ENCODE peak calls at places on chromosomes 11 and 22, in eight cellular contexts. S is WTC11, X is Panc1, B is fibroblast of lung, P is adrenal gland, R is A549, M is left ventricle myocardium inferior, Z is glutamatergic neuron. N is an unnamed sample.

GRCh38 chr11:33801821-33802413 is 27.6 kb upstream of the FBXO3 start:
- DNase-seq in S (no peak), X (no peak), B (no peak), P (no peak), R (peak), M (no peak), Z (peak), N (no peak)

GRCh38 chr11:104968365-104968855 is at the start of gene CASP4:
- DNase-seq in S (no peak), X (peak), B (peak), P (no peak), R (peak), M (no peak), Z (no peak), N (peak)

GRCh38 chr11:94767701-94768601 is at the start of gene AMOTL1:
- DNase-seq in S (peak), X (no peak), B (peak), P (peak), R (peak), M (peak), Z (peak), N (peak)

GRCh38 chr22:35538801-35539321 is 1.8 kb upstream of the RASD2 start:
- DNase-seq in S (peak), X (no peak), B (no peak), P (peak), R (peak), M (no peak), Z (peak), N (peak)

GRCh38 chr11:92376146-92376599 is 151.6 kb downstream of the FAT3 start:
- DNase-seq in S (no peak), X (no peak), B (peak), P (no peak), R (peak), M (no peak), Z (no peak), N (no peak)

GRCh38 chr11:61956191-61957027 is 6.3 kb downstream of the BEST1 start:
- DNase-seq in S (no peak), X (no peak), B (no peak), P (no peak), R (no peak), M (no peak), Z (no peak), N (no peak)

GRCh38 chr11:88886796-88887195 is 179.0 kb downstream of the GRM5 start:
- DNase-seq in S (peak), X (peak), B (peak), P (no peak), R (peak), M (no peak), Z (peak), N (peak)

GRCh38 chr11:6557063-6557462 is 46.4 kb downstream of the RRP8 start:
- DNase-seq in S (no peak), X (no peak), B (no peak), P (no peak), R (no peak), M (no peak), Z (no peak), N (no peak)

GRCh38 chr11:27234043-27234668 is 128.9 kb downstream of the CCDC34 start:
- DNase-seq in S (no peak), X (no peak), B (peak), P (peak), R (peak), M (peak), Z (peak), N (peak)

GRCh38 chr11:106231591-106231990 is 154.1 kb downstream of the AASDHPPT start:
- DNase-seq in S (no peak), X (no peak), B (peak), P (no peak), R (no peak), M (no peak), Z (no peak), N (no peak)

GRCh38 chr22:23113067-23113846 is 28.5 kb downstream of the RSPH14 start:
- DNase-seq in S (no peak), X (no peak), B (peak), P (no peak), R (no peak), M (peak), Z (peak), N (no peak)

DNA sequence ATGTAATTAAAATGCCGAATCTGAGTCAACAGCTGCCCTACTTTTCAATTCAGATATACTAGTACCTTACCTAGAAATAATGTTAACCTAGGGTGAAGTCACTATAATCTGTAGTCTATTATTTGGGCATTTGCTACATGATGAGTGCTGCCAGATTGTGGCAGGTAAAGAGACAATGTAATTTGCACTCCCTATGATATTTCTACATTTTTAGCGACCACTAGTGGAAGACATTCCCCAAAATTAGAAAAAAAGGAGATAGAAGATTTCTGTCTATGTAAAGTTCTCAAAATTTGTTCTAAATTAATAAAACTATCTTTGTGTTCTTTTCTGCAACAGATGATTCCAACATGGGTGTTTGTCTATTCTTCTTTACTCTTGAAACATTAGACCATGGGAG is 14.1 kb downstream of the MS4A1 start:
- DNase-seq in S (no peak), X (no peak), B (no peak), P (no peak), R (no peak), M (no peak), Z (no peak), N (no peak)
- TF ChIP-seq CTCF in S (no peak), X (no peak), B (no peak), P (no peak), R (no peak), M (no peak), Z (no peak), N (no peak)

GRCh38 chr22:48319321-48320047 is 1508.2 kb downstream of the BRD1 start:
- DNase-seq in S (peak), X (no peak), B (no peak), P (no peak), R (no peak), M (no peak), Z (no peak), N (no peak)
- TF ChIP-seq CTCF in S (no peak), X (no peak), B (no peak), P (no peak), R (no peak), M (no peak), Z (no peak), N (no peak)

DNA sequence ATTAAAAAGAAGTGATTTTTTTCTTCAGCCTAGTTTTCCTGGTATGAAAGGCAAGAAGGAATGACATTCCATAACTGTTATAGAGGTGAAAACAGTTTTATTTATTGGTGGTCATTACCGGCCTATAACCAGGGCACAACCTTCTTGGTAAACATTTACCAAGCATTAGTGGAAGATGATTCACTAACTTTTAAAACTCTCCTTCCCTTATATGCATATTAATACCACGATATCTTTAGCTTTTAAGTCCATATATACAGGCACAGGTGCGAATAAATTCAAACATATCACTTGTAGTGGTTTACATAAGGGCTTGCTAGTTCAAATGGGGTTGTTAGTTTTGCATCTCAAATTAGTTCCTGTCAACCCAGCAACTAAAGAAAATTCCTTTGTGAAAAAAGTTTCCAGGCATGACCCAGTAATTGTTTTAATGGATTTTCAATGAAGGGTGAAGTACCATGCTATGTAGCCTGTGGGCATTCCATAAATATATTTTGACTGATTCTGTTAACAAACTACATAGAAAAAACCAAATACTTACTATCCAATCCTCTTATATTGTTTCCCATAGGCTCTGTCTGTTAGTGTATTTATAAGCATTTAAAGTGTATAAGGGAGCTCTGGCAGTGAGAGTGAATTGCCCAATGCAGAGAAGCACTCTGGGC is 30.6 kb upstream of the ROBO3 start:
- DNase-seq in S (no peak), X (no peak), B (no peak), P (no peak), R (no peak), M (no peak), Z (no peak), N (no peak)
- TF ChIP-seq CTCF in S (no peak), X (no peak), B (no peak), P (no peak), R (no peak), M (no peak), Z (no peak), N (no peak)

GRCh38 chr11:65420506-65421203 is 1.9 kb upstream of the NEAT1 start:
- DNase-seq in S (no peak), X (no peak), B (no peak), P (peak), R (no peak), M (no peak), Z (no peak), N (no peak)

GRCh38 chr11:65421204-65422103 is 1.1 kb upstream of the NEAT1 start:
- DNase-seq in S (no peak), X (no peak), B (peak), P (peak), R (peak), M (peak), Z (no peak), N (no peak)

GRCh38 chr11:65423516-65424199 is 1.1 kb downstream of the NEAT1 start:
- DNase-seq in S (no peak), X (no peak), B (peak), P (peak), R (peak), M (peak), Z (no peak), N (no peak)

GRCh38 chr11:65422633-65423515 is at the start of gene NEAT1:
- DNase-seq in S (peak), X (no peak), B (peak), P (peak), R (peak), M (peak), Z (peak), N (peak)

GRCh38 chr11:65422104-65422632 is 430 bp upstream of the NEAT1 start:
- DNase-seq in S (peak), X (no peak), B (peak), P (peak), R (peak), M (peak), Z (peak), N (peak)
- TF ChIP-seq CTCF in S (no peak), X (no peak), B (no peak), P (no peak), R (peak), M (no peak), Z (no peak), N (no peak)

GRCh38 chr11:59680287-59681154 is 11.7 kb upstream of the PATL1 start:
- DNase-seq in S (peak), X (peak), B (peak), P (peak), R (peak), M (peak), Z (peak), N (peak)
- TF ChIP-seq CTCF in S (peak), X (peak), B (peak), P (peak), R (peak), M (peak), Z (peak), N (peak)

DNA sequence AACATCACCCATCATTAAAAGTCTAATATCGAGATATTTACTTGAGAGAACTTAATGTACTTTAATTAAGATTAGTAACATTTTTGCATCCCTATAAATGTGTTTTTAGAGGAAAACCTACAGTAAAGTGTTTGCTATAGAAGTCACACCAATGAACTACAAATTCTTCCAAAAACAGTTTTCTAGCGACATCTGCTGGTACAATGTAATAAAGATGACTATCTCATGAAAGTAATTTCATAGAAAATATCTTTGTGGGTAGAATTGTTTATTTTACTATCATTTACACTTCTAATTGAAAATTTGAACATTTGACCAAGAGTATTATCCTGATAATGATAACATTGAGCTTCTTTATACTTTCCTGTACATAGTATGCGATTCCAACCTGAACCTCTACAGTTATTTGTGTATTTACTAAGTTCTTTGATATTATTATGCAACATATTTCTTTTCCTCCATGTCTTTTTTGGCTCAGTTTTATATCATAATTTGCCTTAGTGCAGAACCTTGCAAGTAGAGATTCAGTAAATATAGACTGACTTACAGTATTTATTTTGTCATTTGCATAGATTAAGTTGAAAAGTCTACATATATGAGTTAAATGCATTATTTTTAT is 252.7 kb downstream of the TMEM135 start:
- DNase-seq in S (no peak), X (peak), B (peak), P (no peak), R (peak), M (no peak), Z (no peak), N (peak)
- TF ChIP-seq CTCF in S (peak), X (peak), B (peak), P (peak), R (peak), M (peak), Z (peak), N (peak)

GRCh38 chr11:95788921-95789505 is 569 bp downstream of the FAM76B start:
- DNase-seq in S (peak), X (no peak), B (peak), P (peak), R (peak), M (no peak), Z (peak), N (peak)
- TF ChIP-seq CTCF in S (no peak), X (no peak), B (peak), P (peak), R (no peak), M (peak), Z (peak), N (no peak)

GRCh38 chr22:29827091-29827490 is 11.0 kb downstream of the ASCC2 start:
- DNase-seq in S (no peak), X (no peak), B (no peak), P (no peak), R (no peak), M (no peak), Z (no peak), N (no peak)
- TF ChIP-seq CTCF in S (no peak), X (no peak), B (no peak), P (no peak), R (no peak), M (no peak), Z (no peak), N (no peak)

DNA sequence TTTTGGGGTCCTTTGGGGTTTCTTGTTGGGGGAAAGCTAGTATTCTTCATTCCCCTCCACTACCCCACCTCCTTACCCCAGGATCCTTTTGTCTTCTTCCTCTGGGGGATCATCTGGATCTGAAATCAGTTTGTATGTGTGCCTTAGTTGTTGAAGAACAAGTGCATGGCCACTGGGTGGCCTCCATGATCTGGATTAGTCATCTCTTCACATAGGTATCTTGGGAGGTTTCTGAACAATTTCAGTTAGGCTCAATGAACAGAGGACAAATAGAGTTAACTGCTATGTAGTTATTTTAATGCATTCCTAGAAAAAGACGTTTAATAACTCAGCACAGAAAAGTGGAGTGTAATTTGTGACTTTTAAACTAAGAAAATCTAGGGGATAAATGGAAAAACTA is 7.1 kb upstream of the VWA5A start:
- DNase-seq in S (peak), X (no peak), B (peak), P (peak), R (peak), M (no peak), Z (no peak), N (peak)
- TF ChIP-seq CTCF in S (no peak), X (peak), B (peak), P (peak), R (no peak), M (no peak), Z (no peak), N (peak)

GRCh38 chr22:25922141-25922540 is 180.2 kb downstream of the MYO18B start:
- DNase-seq in S (no peak), X (no peak), B (no peak), P (no peak), R (no peak), M (no peak), Z (no peak), N (no peak)
- TF ChIP-seq CTCF in S (no peak), X (no peak), B (no peak), P (no peak), R (no peak), M (no peak), Z (no peak), N (no peak)

N was measured in GM10248.